ENCODE peak calls at places on chromosome 4, in five cellular contexts. T is A549, Q is ovary, Y is H1, Z is transverse colon. X is an unnamed sample.

GRCh38 chr4:3836802-3837601 is 70.8 kb downstream of the ADRA2C start:
- DNase-seq in T (no peak), Z (no peak), Y (peak; percentile 80), Q (no peak), X (no peak)

GRCh38 chr4:113292371-113293042 is 243.1 kb downstream of the ANK2 start:
- DNase-seq in Q (peak; percentile 70), Y (peak; percentile 80), T (no peak), Z (peak; percentile 19), X (no peak)

GRCh38 chr4:78551420-78552351 is at the start of gene ANXA3:
- DNase-seq in Z (peak; percentile 77), Y (peak; percentile 81), T (no peak), Q (peak; percentile 36), X (no peak)

GRCh38 chr4:73984736-73985527 is 3.1 kb downstream of the PPBP start:
- DNase-seq in Z (no peak), Q (no peak), T (no peak), Y (no peak), X (no peak)

GRCh38 chr4:34422472-34422871 is 1821.8 kb downstream of the ARAP2 start:
- DNase-seq in Z (no peak), Y (no peak), T (peak; percentile 10), Q (no peak), X (no peak)

GRCh38 chr4:151997461-151997860 is 236.7 kb upstream of the GATB start:
- DNase-seq in T (no peak), Q (no peak), Y (no peak), Z (no peak), X (no peak)

GRCh38 chr4:40547446-40548132 is 82.1 kb downstream of the RBM47 start:
- DNase-seq in T (no peak), Z (no peak), Q (no peak), Y (no peak), X (no peak)

GRCh38 chr4:184330008-184330400 is 112.3 kb upstream of the ENPP6 start:
- DNase-seq in Q (no peak), Y (no peak), Z (peak; percentile 57), T (no peak), X (peak; percentile 45)

GRCh38 chr4:90950385-90950841 is 823.2 kb downstream of the CCSER1 start:
- DNase-seq in Y (no peak), T (peak; percentile 2), Z (no peak), Q (no peak), X (no peak)

DNA sequence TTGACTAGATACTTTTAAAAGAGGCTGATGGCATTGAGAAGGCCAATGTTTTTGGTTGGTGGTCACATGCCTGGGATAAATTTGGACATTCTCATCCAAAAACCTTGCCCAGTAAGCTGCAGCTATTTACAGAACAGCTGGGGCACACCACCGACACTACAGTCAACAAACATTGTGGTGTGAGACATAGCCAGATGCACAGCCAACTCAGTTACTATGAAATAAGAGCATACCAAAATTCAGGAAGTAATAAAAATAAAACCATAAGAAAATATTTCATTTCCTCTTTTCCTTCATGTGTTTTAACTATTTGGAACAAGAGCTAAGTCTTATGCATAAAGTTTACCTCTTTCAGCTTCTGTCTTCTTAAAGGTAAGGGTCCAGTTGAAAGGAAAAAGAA is 8.8 kb downstream of the PPM1K start:
- DNase-seq in T (no peak), Y (no peak), Q (no peak), Z (no peak), X (no peak)
- H3K4me3 ChIP-seq in T (no peak overlapping the region), Y (no peak overlapping the region), Q (no peak overlapping the region), Z (no peak overlapping the region), X (no peak overlapping the region)

GRCh38 chr4:117135634-117136354 is 50.4 kb upstream of the TRAM1L1 start:
- DNase-seq in Z (no peak), T (no peak), Y (no peak), Q (no peak), X (no peak)
- H3K4me1 ChIP-seq in Z (no peaks in the 10 kb centered on the region), T (no peaks in the 10 kb centered on the region), Y (no peaks in the 10 kb centered on the region), Q (no peaks in the 10 kb centered on the region), X (no peaks in the 10 kb centered on the region)

GRCh38 chr4:171626554-171626953 is 186.7 kb upstream of the GALNTL6 start:
- DNase-seq in Q (no peak), T (no peak), Z (no peak), Y (no peak), X (no peak)
- TF ChIP-seq EP300 in Q (no peak), T (no peak), Z (no peak), Y (no peak), X (no peak)

DNA sequence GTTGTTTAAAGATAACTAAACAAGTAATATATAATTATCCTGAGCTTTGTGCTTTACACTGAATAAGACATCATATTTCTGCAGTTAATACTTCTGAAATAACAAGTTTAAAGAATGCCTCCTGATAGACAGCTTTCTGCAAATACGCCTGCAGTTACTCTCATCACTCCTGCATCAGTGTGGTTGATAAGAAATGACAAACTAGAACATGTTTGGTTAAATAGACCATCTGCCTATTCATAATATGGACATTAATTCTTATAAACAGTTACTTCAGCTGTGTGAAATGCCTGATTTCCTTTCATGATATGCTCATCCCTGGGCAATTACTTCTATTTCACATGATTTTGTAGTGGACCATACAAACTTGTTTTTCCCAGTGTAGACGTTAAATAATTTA is 7.0 kb upstream of the TENM3 start:
- DNase-seq in Y (no peak), Q (no peak), T (no peak), Z (no peak), X (no peak)
- H3K4me3 ChIP-seq in Y (no peak overlapping the region), Q (no peak overlapping the region), T (no peak overlapping the region), Z (no peak overlapping the region), X (no peak overlapping the region)

DNA sequence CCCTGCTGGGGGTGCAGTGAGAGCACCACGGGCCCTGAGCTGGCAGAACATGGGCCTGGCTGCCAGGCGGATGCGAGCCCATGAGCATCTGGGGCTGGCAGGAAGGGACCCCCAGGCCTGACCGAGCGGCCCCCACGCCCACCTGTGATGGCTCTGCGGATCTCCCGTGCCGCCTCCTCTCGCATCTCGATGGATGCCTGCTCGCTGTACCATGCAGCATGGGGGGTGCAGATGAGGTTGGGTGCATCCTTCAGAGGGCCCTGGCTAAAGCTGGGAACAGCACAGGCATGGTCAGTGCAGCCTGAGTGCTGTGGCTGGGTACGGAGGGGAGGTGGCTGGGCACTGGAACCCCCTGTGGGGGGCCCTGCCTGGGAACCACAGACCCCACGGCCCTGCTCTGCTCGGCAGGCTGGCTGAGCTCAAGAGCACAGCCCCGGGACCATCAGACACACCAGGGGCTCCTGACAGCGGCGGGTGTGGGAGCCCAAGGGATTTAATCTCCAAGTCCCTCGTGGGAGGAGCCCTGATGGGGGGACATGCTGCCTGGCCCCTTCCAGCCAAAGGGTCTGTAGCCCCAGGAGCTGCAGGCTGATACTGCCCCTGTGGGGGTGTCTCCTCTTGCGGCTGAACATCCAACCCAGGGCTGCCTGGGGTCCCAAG is 35.5 kb downstream of the CTBP1 start:
- DNase-seq in Q (peak; percentile 39), T (no peak), Y (no peak), Z (no peak), X (no peak)
- H3K4me1 ChIP-seq in Q (peaks cover 35% of the 10 kb centered on the region), T (no peaks in the 10 kb centered on the region), Y (no peaks in the 10 kb centered on the region), Z (peaks cover 39% of the 10 kb centered on the region), X (peaks cover 92% of the 10 kb centered on the region)

DNA sequence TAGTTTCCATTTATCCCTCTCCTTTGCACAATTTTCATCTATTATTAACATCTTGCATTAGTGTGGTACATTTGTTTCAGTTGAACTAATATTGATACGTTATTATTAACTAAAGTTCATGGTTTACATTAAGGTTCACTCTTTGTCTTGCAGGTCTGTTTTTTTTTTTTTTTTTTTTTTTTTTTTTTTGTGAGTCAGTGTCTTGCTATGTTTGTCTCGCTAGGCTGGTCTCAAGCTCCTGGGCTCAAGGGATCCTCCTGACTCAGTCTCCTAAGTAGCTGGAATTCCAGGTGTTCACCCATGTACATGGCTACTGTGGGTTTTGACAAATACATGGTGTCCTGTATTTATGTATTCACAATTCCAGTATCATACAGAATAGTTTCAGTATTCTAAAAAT is 6.8 kb downstream of the TBC1D19 start:
- DNase-seq in Z (no peak), T (peak; percentile 36), Q (no peak), Y (no peak), X (no peak)
- TF ChIP-seq EP300 in Z (no peak), T (no peak), Q (no peak), Y (no peak), X (no peak)

X was measured in tibial nerve.